ENCODE peak calls at places on chromosomes 1 and 21, in five cellular contexts. V is IMR-90, S is K562, X is GM12878, U is HepG2. E is an unnamed sample.

GRCh38 chr1:169115891-169116585 is 9.5 kb downstream of the ATP1B1 start:
- DNase-seq in V (peak), S (no peak), X (peak), U (peak), E (peak)

GRCh38 chr1:24351918-24352637 is 32.9 kb downstream of the GRHL3 start:
- DNase-seq in V (peak), S (no peak), X (no peak), U (no peak), E (no peak)

GRCh38 chr21:15210235-15210678 is 145.5 kb upstream of the NRIP1 start:
- DNase-seq in V (no peak), S (no peak), X (no peak), U (peak), E (no peak)

GRCh38 chr21:44926364-44927101 is 5.8 kb upstream of the ITGB2 start:
- DNase-seq in V (peak), S (no peak), X (no peak), U (no peak), E (no peak)

GRCh38 chr1:220298470-220298869 is 26.2 kb upstream of the RAB3GAP2 start:
- DNase-seq in V (no peak), S (no peak), X (no peak), U (no peak), E (peak)

GRCh38 chr1:195965036-195965435 is 643.2 kb downstream of the KCNT2 start:
- DNase-seq in V (no peak), S (no peak), X (no peak), U (no peak), E (no peak)

GRCh38 chr1:177310326-177310725 is 139.6 kb downstream of the BRINP2 start:
- DNase-seq in V (no peak), S (no peak), X (no peak), U (no peak), E (no peak)

GRCh38 chr1:15106608-15107007 is 46.9 kb upstream of the TMEM51 start:
- DNase-seq in V (no peak), S (no peak), X (no peak), U (no peak), E (no peak)

GRCh38 chr1:182392045-182393028 is 747 bp upstream of the GLUL start:
- DNase-seq in V (peak), S (no peak), X (no peak), U (no peak), E (no peak)

GRCh38 chr1:208160259-208160819 is 83.8 kb downstream of the PLXNA2 start:
- DNase-seq in V (no peak), S (no peak), X (no peak), U (no peak), E (no peak)

GRCh38 chr1:208093754-208094719 is 150.1 kb downstream of the PLXNA2 start:
- DNase-seq in V (peak), S (peak), X (no peak), U (peak), E (peak)

GRCh38 chr1:16727190-16728111 is 12.9 kb upstream of the RNU1-4 start:
- DNase-seq in V (peak), S (peak), X (peak), U (peak), E (peak)

GRCh38 chr1:209150114-209150513 is 433.4 kb upstream of the CAMK1G start:
- DNase-seq in V (peak), S (no peak), X (no peak), U (peak), E (no peak)

GRCh38 chr1:20100632-20101355 is 18.5 kb downstream of the PLA2G2D start:
- DNase-seq in V (peak), S (peak), X (no peak), U (peak), E (peak)

GRCh38 chr1:68270993-68271392 is 38.7 kb upstream of the WLS start:
- DNase-seq in V (peak), S (no peak), X (no peak), U (no peak), E (no peak)

GRCh38 chr1:3978196-3978927 is 78.3 kb upstream of the C1orf174 start:
- DNase-seq in V (no peak), S (no peak), X (no peak), U (no peak), E (no peak)

GRCh38 chr1:180365039-180365438 is 135.0 kb downstream of the LHX4 start:
- DNase-seq in V (no peak), S (peak), X (no peak), U (peak), E (no peak)

GRCh38 chr1:226712779-226713420 is 26.2 kb downstream of the ITPKB start:
- DNase-seq in V (no peak), S (no peak), X (no peak), U (no peak), E (no peak)

GRCh38 chr1:226710501-226710900 is 28.6 kb downstream of the ITPKB start:
- DNase-seq in V (no peak), S (no peak), X (no peak), U (no peak), E (no peak)

GRCh38 chr1:226709942-226710341 is 29.1 kb downstream of the ITPKB start:
- DNase-seq in V (no peak), S (no peak), X (no peak), U (no peak), E (no peak)

GRCh38 chr1:226714148-226714547 is 24.9 kb downstream of the ITPKB start:
- DNase-seq in V (peak), S (no peak), X (no peak), U (no peak), E (no peak)

GRCh38 chr1:226711976-226712778 is 26.9 kb downstream of the ITPKB start:
- DNase-seq in V (no peak), S (no peak), X (no peak), U (no peak), E (no peak)
- TF ChIP-seq MXI1 in V (no peak), S (no peak), X (peak), U (no peak), E (no peak)

GRCh38 chr1:158196461-158196860 is 15.8 kb downstream of the CD1D start:
- DNase-seq in V (no peak), S (no peak), X (no peak), U (no peak), E (no peak)
- TF ChIP-seq MXI1 in V (no peak), S (no peak), X (no peak), U (no peak), E (no peak)

DNA sequence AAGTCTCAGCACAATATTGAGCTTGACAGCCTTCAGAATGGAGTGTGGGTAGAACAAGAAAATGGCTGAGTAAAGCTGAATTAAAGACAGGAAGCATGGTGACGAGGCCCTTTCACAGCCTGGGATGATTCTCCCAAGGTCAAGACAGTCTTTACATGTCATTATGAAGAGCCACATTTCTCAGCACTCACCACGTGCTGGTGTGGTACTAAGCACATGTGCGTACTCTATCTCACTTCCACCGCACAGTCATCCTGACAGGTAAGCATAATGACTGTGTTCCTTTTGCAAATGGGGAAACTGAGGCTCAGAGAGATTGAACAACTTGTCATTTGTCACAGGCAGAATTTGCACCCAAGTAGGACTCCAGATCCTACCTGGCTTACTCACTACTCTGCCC is 92.8 kb upstream of the COA6 start:
- DNase-seq in V (no peak), S (no peak), X (no peak), U (no peak), E (no peak)
- TF ChIP-seq MXI1 in V (no peak), S (no peak), X (no peak), U (no peak), E (no peak)

GRCh38 chr21:35904995-35905972 is 155.0 kb downstream of the SETD4 start:
- DNase-seq in V (no peak), S (no peak), X (no peak), U (no peak), E (no peak)
- TF ChIP-seq MXI1 in V (no peak), S (no peak), X (no peak), U (no peak), E (no peak)

GRCh38 chr1:64502924-64503323 is 33.0 kb downstream of the CACHD1 start:
- DNase-seq in V (no peak), S (no peak), X (no peak), U (no peak), E (peak)
- TF ChIP-seq MXI1 in V (no peak), S (no peak), X (no peak), U (no peak), E (no peak)

GRCh38 chr1:1340791-1341548 is 8.2 kb downstream of the DVL1 start:
- DNase-seq in V (no peak), S (no peak), X (no peak), U (no peak), E (no peak)
- TF ChIP-seq MXI1 in V (no peak), S (no peak), X (no peak), U (no peak), E (no peak)

DNA sequence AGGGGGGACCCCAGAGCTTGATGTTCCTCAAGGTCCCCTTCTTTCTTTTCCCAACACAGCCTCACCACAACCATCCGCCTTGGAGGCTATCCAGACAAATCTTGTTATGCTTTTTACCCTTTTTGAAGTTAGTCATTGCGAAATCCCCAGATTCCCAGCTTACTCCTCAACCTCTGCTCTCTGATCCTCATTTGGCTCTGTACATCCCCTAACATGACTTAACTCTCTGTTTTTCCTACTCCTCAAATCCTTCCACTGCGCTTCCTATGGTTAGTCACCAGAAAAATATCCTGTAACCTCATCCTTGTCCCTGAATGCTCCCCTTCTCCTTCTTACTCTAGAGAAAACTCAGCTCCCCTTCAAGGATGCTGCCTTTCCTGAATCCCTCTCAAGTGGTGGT is 189.1 kb upstream of the POU3F1 start:
- DNase-seq in V (peak), S (no peak), X (no peak), U (no peak), E (no peak)
- TF ChIP-seq MXI1 in V (no peak), S (no peak), X (no peak), U (no peak), E (no peak)

DNA sequence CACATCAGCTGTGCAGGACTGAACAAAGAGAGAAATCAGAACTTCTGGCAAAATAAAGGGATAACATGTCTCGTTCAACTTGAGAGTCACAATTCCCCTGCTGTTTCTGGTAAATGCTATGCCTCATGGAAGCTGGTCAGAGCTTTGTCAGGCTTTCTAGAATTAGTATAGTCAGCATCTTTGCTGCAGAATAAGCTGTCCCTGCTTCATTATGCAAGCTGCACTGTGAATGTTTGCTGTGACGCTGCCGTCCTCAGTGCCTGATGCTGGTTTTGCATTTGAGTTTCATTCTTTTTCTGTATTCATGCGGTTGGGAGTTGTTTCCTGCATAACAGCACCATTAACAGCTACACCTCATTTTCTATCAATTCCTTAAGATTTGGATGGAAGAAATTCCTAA is 96.4 kb upstream of the KCNJ6 start:
- DNase-seq in V (no peak), S (no peak), X (no peak), U (no peak), E (no peak)
- TF ChIP-seq MXI1 in V (no peak), S (no peak), X (no peak), U (no peak), E (no peak)

GRCh38 chr1:185490924-185491323 is 173.9 kb upstream of the IVNS1ABP start:
- DNase-seq in V (no peak), S (no peak), X (no peak), U (no peak), E (no peak)

GRCh38 chr1:185489406-185489805 is 172.4 kb upstream of the IVNS1ABP start:
- DNase-seq in V (no peak), S (no peak), X (no peak), U (no peak), E (no peak)

GRCh38 chr1:185488673-185489311 is 171.7 kb upstream of the IVNS1ABP start:
- DNase-seq in V (no peak), S (no peak), X (no peak), U (no peak), E (no peak)

GRCh38 chr1:185487030-185487429 is 170.0 kb upstream of the IVNS1ABP start:
- DNase-seq in V (no peak), S (no peak), X (no peak), U (no peak), E (no peak)

GRCh38 chr1:185487943-185488342 is 170.9 kb upstream of the IVNS1ABP start:
- DNase-seq in V (no peak), S (no peak), X (no peak), U (no peak), E (no peak)
- TF ChIP-seq MXI1 in V (no peak), S (no peak), X (no peak), U (no peak), E (no peak)

GRCh38 chr1:1764876-1765478 is 13.3 kb downstream of the NADK start:
- DNase-seq in V (no peak), S (no peak), X (no peak), U (no peak), E (no peak)

GRCh38 chr1:1761504-1762376 is 16.5 kb downstream of the NADK start:
- DNase-seq in V (no peak), S (no peak), X (no peak), U (no peak), E (no peak)

GRCh38 chr1:1760345-1760650 is 18.0 kb downstream of the NADK start:
- DNase-seq in V (no peak), S (no peak), X (no peak), U (no peak), E (no peak)

GRCh38 chr1:1760715-1761114 is 17.6 kb downstream of the NADK start:
- DNase-seq in V (no peak), S (no peak), X (no peak), U (no peak), E (no peak)

DNA sequence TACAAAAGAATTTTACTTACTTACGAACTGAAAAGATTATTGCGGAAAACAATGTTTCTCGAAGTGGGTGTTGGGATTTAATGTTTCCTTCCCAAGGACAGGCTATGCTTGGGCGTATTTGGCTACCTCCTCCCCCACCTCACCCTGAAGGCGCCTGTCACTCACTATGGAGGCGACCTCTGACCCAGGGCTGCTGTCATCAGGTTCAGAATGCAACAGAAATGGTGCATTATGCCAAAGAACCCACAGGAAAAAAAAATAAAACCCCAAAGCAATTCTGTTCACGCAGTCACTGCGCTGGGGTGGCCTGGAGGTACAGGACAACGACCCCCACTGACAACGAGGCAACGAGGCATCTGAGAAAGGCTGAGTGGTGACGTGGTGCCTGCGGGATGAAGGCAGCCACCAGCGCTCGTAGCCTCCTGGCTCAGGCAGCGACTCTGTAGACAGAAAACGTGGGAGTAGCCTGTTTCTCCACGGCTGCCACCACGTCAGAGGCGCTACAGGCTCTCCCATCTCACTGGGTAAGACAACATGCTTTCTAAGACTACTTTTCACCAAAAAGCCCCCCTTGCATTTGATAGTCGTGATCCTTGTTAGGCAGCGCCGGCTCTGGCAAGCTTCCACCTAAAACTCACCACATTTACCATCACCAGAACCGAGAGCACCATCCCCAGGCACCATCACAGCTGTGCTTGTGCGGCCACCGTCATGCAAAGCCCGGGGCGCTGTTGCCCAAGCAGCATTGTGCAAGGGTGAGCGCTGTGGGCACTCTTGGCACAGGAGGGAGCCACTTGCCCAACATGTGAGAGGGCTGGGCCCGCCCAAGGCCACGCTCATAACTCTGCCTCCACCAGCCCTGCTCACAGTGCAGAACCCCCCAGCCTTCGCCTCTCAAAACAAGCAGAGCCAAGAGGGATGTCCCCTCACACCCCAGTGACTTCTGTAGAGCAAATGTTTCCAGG is 14.3 kb downstream of the NADK start:
- DNase-seq in V (no peak), S (no peak), X (no peak), U (no peak), E (no peak)
- TF ChIP-seq MXI1 in V (no peak), S (no peak), X (no peak), U (no peak), E (no peak)

E was measured in SK-N-SH.